ENCODE peak calls at places on chromosomes 3 and 15, in ten cellular contexts. One of them, this sample, is unnamed.

GRCh38 chr3:50124363-50125226 is 30.5 kb upstream of the SEMA3F start:
- DNase-seq in OCI-LY7: no peak
- DNase-seq in fibroblast of lung: no peak
- DNase-seq in occipital lobe: no peak
- DNase-seq in HFFc6: no peak
- DNase-seq in frontal cortex: no peak
- DNase-seq in BJ: no peak
- DNase-seq in HEK293T: no peak
- DNase-seq in NCI-H1092 treated with DMSO at 0.1 percent for 48 hours: no peak
- DNase-seq in esophagus squamous epithelium: no peak
- DNase-seq in this sample: no peak

GRCh38 chr15:41513282-41514227 is at the start of gene LTK:
- DNase-seq in HFFc6: no peak
- DNase-seq in BJ: no peak
- DNase-seq in frontal cortex: peak; percentile 26
- DNase-seq in OCI-LY7: no peak
- DNase-seq in NCI-H1092 treated with DMSO at 0.1 percent for 48 hours: no peak
- DNase-seq in esophagus squamous epithelium: no peak
- DNase-seq in occipital lobe: no peak
- DNase-seq in HEK293T: peak; percentile 69
- DNase-seq in fibroblast of lung: no peak
- DNase-seq in this sample: no peak

GRCh38 chr3:128345195-128345594 is 121.5 kb downstream of the DNAJB8 start:
- DNase-seq in frontal cortex: no peak
- DNase-seq in OCI-LY7: no peak
- DNase-seq in HFFc6: no peak
- DNase-seq in esophagus squamous epithelium: no peak
- DNase-seq in occipital lobe: no peak
- DNase-seq in fibroblast of lung: no peak
- DNase-seq in HEK293T: no peak
- DNase-seq in NCI-H1092 treated with DMSO at 0.1 percent for 48 hours: no peak
- DNase-seq in BJ: no peak
- DNase-seq in this sample: no peak

GRCh38 chr15:62985768-62986167 is 56.8 kb upstream of the TPM1 start:
- DNase-seq in BJ: peak; percentile 73
- DNase-seq in OCI-LY7: no peak
- DNase-seq in fibroblast of lung: peak; percentile 21
- DNase-seq in NCI-H1092 treated with DMSO at 0.1 percent for 48 hours: no peak
- DNase-seq in HEK293T: no peak
- DNase-seq in occipital lobe: no peak
- DNase-seq in frontal cortex: no peak
- DNase-seq in HFFc6: peak; percentile 63
- DNase-seq in esophagus squamous epithelium: no peak
- DNase-seq in this sample: no peak

GRCh38 chr3:144429719-144430121 is 458.1 kb downstream of the DIPK2A start:
- DNase-seq in HFFc6: no peak
- DNase-seq in HEK293T: no peak
- DNase-seq in NCI-H1092 treated with DMSO at 0.1 percent for 48 hours: no peak
- DNase-seq in OCI-LY7: no peak
- DNase-seq in esophagus squamous epithelium: no peak
- DNase-seq in frontal cortex: no peak
- DNase-seq in occipital lobe: no peak
- DNase-seq in fibroblast of lung: no peak
- DNase-seq in BJ: peak; percentile 4
- DNase-seq in this sample: no peak

GRCh38 chr3:111737712-111738097 is 121.4 kb upstream of the PHLDB2 start:
- DNase-seq in esophagus squamous epithelium: no peak
- DNase-seq in frontal cortex: no peak
- DNase-seq in BJ: peak; percentile 91
- DNase-seq in HFFc6: peak; percentile 88
- DNase-seq in occipital lobe: no peak
- DNase-seq in OCI-LY7: no peak
- DNase-seq in HEK293T: no peak
- DNase-seq in fibroblast of lung: peak; percentile 97
- DNase-seq in NCI-H1092 treated with DMSO at 0.1 percent for 48 hours: no peak
- DNase-seq in this sample: peak; percentile 91

GRCh38 chr3:144097144-144097543 is 125.5 kb downstream of the DIPK2A start:
- DNase-seq in HFFc6: no peak
- DNase-seq in BJ: no peak
- DNase-seq in fibroblast of lung: no peak
- DNase-seq in frontal cortex: no peak
- DNase-seq in HEK293T: no peak
- DNase-seq in NCI-H1092 treated with DMSO at 0.1 percent for 48 hours: no peak
- DNase-seq in esophagus squamous epithelium: no peak
- DNase-seq in OCI-LY7: no peak
- DNase-seq in occipital lobe: no peak
- DNase-seq in this sample: no peak

GRCh38 chr3:58562498-58562897 is 14.7 kb downstream of the FAM107A start:
- DNase-seq in HEK293T: no peak
- DNase-seq in NCI-H1092 treated with DMSO at 0.1 percent for 48 hours: no peak
- DNase-seq in occipital lobe: no peak
- DNase-seq in BJ: no peak
- DNase-seq in HFFc6: no peak
- DNase-seq in OCI-LY7: no peak
- DNase-seq in esophagus squamous epithelium: no peak
- DNase-seq in frontal cortex: no peak
- DNase-seq in fibroblast of lung: no peak
- DNase-seq in this sample: no peak

GRCh38 chr3:63328386-63328785 is 50.3 kb downstream of the SYNPR start:
- DNase-seq in HEK293T: no peak
- DNase-seq in OCI-LY7: no peak
- DNase-seq in fibroblast of lung: peak; percentile 19
- DNase-seq in occipital lobe: no peak
- DNase-seq in NCI-H1092 treated with DMSO at 0.1 percent for 48 hours: no peak
- DNase-seq in esophagus squamous epithelium: no peak
- DNase-seq in BJ: peak; percentile 38
- DNase-seq in HFFc6: peak; percentile 60
- DNase-seq in frontal cortex: no peak
- DNase-seq in this sample: no peak

GRCh38 chr3:185754920-185755319 is 69.9 kb downstream of the IGF2BP2 start:
- DNase-seq in BJ: no peak
- DNase-seq in NCI-H1092 treated with DMSO at 0.1 percent for 48 hours: no peak
- DNase-seq in HEK293T: no peak
- DNase-seq in esophagus squamous epithelium: no peak
- DNase-seq in HFFc6: no peak
- DNase-seq in frontal cortex: no peak
- DNase-seq in occipital lobe: no peak
- DNase-seq in fibroblast of lung: no peak
- DNase-seq in OCI-LY7: no peak
- DNase-seq in this sample: no peak

GRCh38 chr15:22780267-22780666 is 6.2 kb upstream of the NIPA1 start:
- DNase-seq in NCI-H1092 treated with DMSO at 0.1 percent for 48 hours: no peak
- DNase-seq in occipital lobe: no peak
- DNase-seq in esophagus squamous epithelium: no peak
- DNase-seq in HEK293T: no peak
- DNase-seq in OCI-LY7: no peak
- DNase-seq in BJ: no peak
- DNase-seq in fibroblast of lung: no peak
- DNase-seq in frontal cortex: no peak
- DNase-seq in HFFc6: no peak
- DNase-seq in this sample: no peak

This sample was measured in RCC 7860.